ENCODE peak calls at places on chromosomes 7 and 10, in five cellular contexts. One of them, this sample, is unnamed.

GRCh38 chr10:48462482-48463020 is 142.3 kb downstream of the ARHGAP22 start:
- DNase-seq in CD8-positive, alpha-beta T cell: no peak
- DNase-seq in Peyer's patch: peak
- DNase-seq in choroid plexus epithelial cell: no peak
- DNase-seq in prostate gland: no peak
- DNase-seq in this sample: no peak

GRCh38 chr10:11593612-11594011 is 17.8 kb downstream of the USP6NL start:
- DNase-seq in CD8-positive, alpha-beta T cell: no peak
- DNase-seq in Peyer's patch: no peak
- DNase-seq in choroid plexus epithelial cell: no peak
- DNase-seq in prostate gland: no peak
- DNase-seq in this sample: no peak

GRCh38 chr7:147885906-147886305 is 704.7 kb upstream of the C7orf33 start:
- DNase-seq in CD8-positive, alpha-beta T cell: no peak
- DNase-seq in Peyer's patch: no peak
- DNase-seq in choroid plexus epithelial cell: no peak
- DNase-seq in prostate gland: no peak
- DNase-seq in this sample: no peak

GRCh38 chr7:104943502-104944343 is 70.3 kb upstream of the KMT2E start:
- DNase-seq in CD8-positive, alpha-beta T cell: peak
- DNase-seq in Peyer's patch: peak
- DNase-seq in choroid plexus epithelial cell: peak
- DNase-seq in prostate gland: peak
- DNase-seq in this sample: peak

GRCh38 chr10:48277093-48277492 is 2.6 kb upstream of the FRMPD2 start:
- DNase-seq in CD8-positive, alpha-beta T cell: no peak
- DNase-seq in Peyer's patch: no peak
- DNase-seq in choroid plexus epithelial cell: no peak
- DNase-seq in prostate gland: no peak
- DNase-seq in this sample: no peak

GRCh38 chr7:34277016-34277800 is 371.9 kb downstream of the BMPER start:
- DNase-seq in CD8-positive, alpha-beta T cell: no peak
- DNase-seq in Peyer's patch: no peak
- DNase-seq in choroid plexus epithelial cell: peak
- DNase-seq in prostate gland: no peak
- DNase-seq in this sample: no peak

GRCh38 chr10:5613481-5613880 is 52.9 kb downstream of the ASB13 start:
- DNase-seq in CD8-positive, alpha-beta T cell: no peak
- DNase-seq in Peyer's patch: no peak
- DNase-seq in choroid plexus epithelial cell: no peak
- DNase-seq in prostate gland: no peak
- DNase-seq in this sample: no peak

GRCh38 chr7:375901-376305 is 85.9 kb downstream of the FOXL3 start:
- DNase-seq in CD8-positive, alpha-beta T cell: no peak
- DNase-seq in Peyer's patch: no peak
- DNase-seq in choroid plexus epithelial cell: no peak
- DNase-seq in prostate gland: no peak
- DNase-seq in this sample: no peak

GRCh38 chr7:66296-66695 is 126.1 kb upstream of the FAM20C start:
- DNase-seq in CD8-positive, alpha-beta T cell: no peak
- DNase-seq in Peyer's patch: no peak
- DNase-seq in choroid plexus epithelial cell: no peak
- DNase-seq in prostate gland: no peak
- DNase-seq in this sample: no peak

GRCh38 chr10:88883443-88883799 is 3.4 kb downstream of the STAMBPL1 start:
- DNase-seq in CD8-positive, alpha-beta T cell: no peak
- DNase-seq in Peyer's patch: no peak
- DNase-seq in choroid plexus epithelial cell: no peak
- DNase-seq in prostate gland: no peak
- DNase-seq in this sample: no peak

GRCh38 chr7:40822861-40823260 is 688.1 kb downstream of the SUGCT start:
- DNase-seq in CD8-positive, alpha-beta T cell: no peak
- DNase-seq in Peyer's patch: no peak
- DNase-seq in choroid plexus epithelial cell: peak
- DNase-seq in prostate gland: no peak
- DNase-seq in this sample: no peak

GRCh38 chr10:12337407-12337806 is 11.9 kb upstream of the CAMK1D start:
- DNase-seq in CD8-positive, alpha-beta T cell: no peak
- DNase-seq in Peyer's patch: no peak
- DNase-seq in choroid plexus epithelial cell: peak
- DNase-seq in prostate gland: no peak
- DNase-seq in this sample: no peak

GRCh38 chr10:98414932-98415709 is at the start of gene PYROXD2:
- DNase-seq in CD8-positive, alpha-beta T cell: peak
- DNase-seq in Peyer's patch: peak
- DNase-seq in choroid plexus epithelial cell: peak
- DNase-seq in prostate gland: peak
- DNase-seq in this sample: peak

GRCh38 chr10:124837687-124838086 is 36.1 kb downstream of the ABRAXAS2 start:
- DNase-seq in CD8-positive, alpha-beta T cell: no peak
- DNase-seq in Peyer's patch: no peak
- DNase-seq in choroid plexus epithelial cell: no peak
- DNase-seq in prostate gland: no peak
- DNase-seq in this sample: no peak

GRCh38 chr7:28617308-28617707 is 205.0 kb downstream of the CREB5 start:
- DNase-seq in CD8-positive, alpha-beta T cell: no peak
- DNase-seq in Peyer's patch: no peak
- DNase-seq in choroid plexus epithelial cell: no peak
- DNase-seq in prostate gland: no peak
- DNase-seq in this sample: no peak

GRCh38 chr7:47934831-47935230 is 13.4 kb downstream of the PKD1L1 start:
- DNase-seq in CD8-positive, alpha-beta T cell: no peak
- DNase-seq in Peyer's patch: no peak
- DNase-seq in choroid plexus epithelial cell: no peak
- DNase-seq in prostate gland: no peak
- DNase-seq in this sample: no peak

GRCh38 chr10:104472505-104472904 is 118.9 kb downstream of the CFAP58 start:
- DNase-seq in CD8-positive, alpha-beta T cell: no peak
- DNase-seq in Peyer's patch: no peak
- DNase-seq in choroid plexus epithelial cell: no peak
- DNase-seq in prostate gland: no peak
- DNase-seq in this sample: no peak

GRCh38 chr10:44974082-44974627 is 4.5 kb downstream of the DEPP1 start:
- DNase-seq in CD8-positive, alpha-beta T cell: no peak
- DNase-seq in Peyer's patch: peak
- DNase-seq in choroid plexus epithelial cell: no peak
- DNase-seq in prostate gland: no peak
- DNase-seq in this sample: no peak

GRCh38 chr7:22890773-22891172 is 68.1 kb upstream of the TOMM7 start:
- DNase-seq in CD8-positive, alpha-beta T cell: no peak
- DNase-seq in Peyer's patch: no peak
- DNase-seq in choroid plexus epithelial cell: no peak
- DNase-seq in prostate gland: no peak
- DNase-seq in this sample: no peak

GRCh38 chr10:5376450-5376849 is 11.7 kb downstream of the UCN3 start:
- DNase-seq in CD8-positive, alpha-beta T cell: no peak
- DNase-seq in Peyer's patch: no peak
- DNase-seq in choroid plexus epithelial cell: peak
- DNase-seq in prostate gland: no peak
- DNase-seq in this sample: no peak

GRCh38 chr7:99128076-99128950 is 15.6 kb downstream of the SMURF1 start:
- DNase-seq in CD8-positive, alpha-beta T cell: no peak
- DNase-seq in Peyer's patch: no peak
- DNase-seq in choroid plexus epithelial cell: no peak
- DNase-seq in prostate gland: peak
- DNase-seq in this sample: no peak

GRCh38 chr7:44637788-44638594 is 31.6 kb downstream of the OGDH start:
- DNase-seq in CD8-positive, alpha-beta T cell: peak
- DNase-seq in Peyer's patch: peak
- DNase-seq in choroid plexus epithelial cell: peak
- DNase-seq in prostate gland: no peak
- DNase-seq in this sample: peak

GRCh38 chr10:132168571-132169030 is 18.1 kb upstream of the DPYSL4 start:
- DNase-seq in CD8-positive, alpha-beta T cell: no peak
- DNase-seq in Peyer's patch: no peak
- DNase-seq in choroid plexus epithelial cell: no peak
- DNase-seq in prostate gland: no peak
- DNase-seq in this sample: no peak

GRCh38 chr7:121328508-121329459 is at the start of gene WNT16:
- DNase-seq in CD8-positive, alpha-beta T cell: no peak
- DNase-seq in Peyer's patch: no peak
- DNase-seq in choroid plexus epithelial cell: peak
- DNase-seq in prostate gland: no peak
- DNase-seq in this sample: no peak

GRCh38 chr7:46220066-46220630 is 299.1 kb upstream of the IGFBP3 start:
- DNase-seq in CD8-positive, alpha-beta T cell: no peak
- DNase-seq in Peyer's patch: peak
- DNase-seq in choroid plexus epithelial cell: no peak
- DNase-seq in prostate gland: no peak
- DNase-seq in this sample: no peak

GRCh38 chr7:96314402-96315108 is 7.3 kb downstream of the SLC25A13 start:
- DNase-seq in CD8-positive, alpha-beta T cell: no peak
- DNase-seq in Peyer's patch: no peak
- DNase-seq in choroid plexus epithelial cell: peak
- DNase-seq in prostate gland: no peak
- DNase-seq in this sample: no peak

GRCh38 chr7:130152270-130153141 is 52.7 kb downstream of the TMEM209 start:
- DNase-seq in CD8-positive, alpha-beta T cell: no peak
- DNase-seq in Peyer's patch: no peak
- DNase-seq in choroid plexus epithelial cell: peak
- DNase-seq in prostate gland: no peak
- DNase-seq in this sample: no peak

GRCh38 chr7:1438821-1439220 is 20.4 kb downstream of the MICALL2 start:
- DNase-seq in CD8-positive, alpha-beta T cell: no peak
- DNase-seq in Peyer's patch: no peak
- DNase-seq in choroid plexus epithelial cell: no peak
- DNase-seq in prostate gland: no peak
- DNase-seq in this sample: no peak

GRCh38 chr7:1440620-1441019 is 18.6 kb downstream of the MICALL2 start:
- DNase-seq in CD8-positive, alpha-beta T cell: no peak
- DNase-seq in Peyer's patch: no peak
- DNase-seq in choroid plexus epithelial cell: no peak
- DNase-seq in prostate gland: no peak
- DNase-seq in this sample: no peak

GRCh38 chr7:1441615-1442354 is 17.5 kb downstream of the MICALL2 start:
- DNase-seq in CD8-positive, alpha-beta T cell: no peak
- DNase-seq in Peyer's patch: no peak
- DNase-seq in choroid plexus epithelial cell: no peak
- DNase-seq in prostate gland: no peak
- DNase-seq in this sample: no peak

GRCh38 chr7:1438208-1438607 is 21.1 kb downstream of the MICALL2 start:
- DNase-seq in CD8-positive, alpha-beta T cell: no peak
- DNase-seq in Peyer's patch: no peak
- DNase-seq in choroid plexus epithelial cell: no peak
- DNase-seq in prostate gland: no peak
- DNase-seq in this sample: no peak

GRCh38 chr7:1439373-1440363 is 19.6 kb downstream of the MICALL2 start:
- DNase-seq in CD8-positive, alpha-beta T cell: no peak
- DNase-seq in Peyer's patch: no peak
- DNase-seq in choroid plexus epithelial cell: no peak
- DNase-seq in prostate gland: no peak
- DNase-seq in this sample: no peak
- TF ChIP-seq CTCF in CD8-positive, alpha-beta T cell: no peak
- TF ChIP-seq CTCF in Peyer's patch: no peak
- TF ChIP-seq CTCF in choroid plexus epithelial cell: peak
- TF ChIP-seq CTCF in prostate gland: peak
- TF ChIP-seq CTCF in this sample: no peak

DNA sequence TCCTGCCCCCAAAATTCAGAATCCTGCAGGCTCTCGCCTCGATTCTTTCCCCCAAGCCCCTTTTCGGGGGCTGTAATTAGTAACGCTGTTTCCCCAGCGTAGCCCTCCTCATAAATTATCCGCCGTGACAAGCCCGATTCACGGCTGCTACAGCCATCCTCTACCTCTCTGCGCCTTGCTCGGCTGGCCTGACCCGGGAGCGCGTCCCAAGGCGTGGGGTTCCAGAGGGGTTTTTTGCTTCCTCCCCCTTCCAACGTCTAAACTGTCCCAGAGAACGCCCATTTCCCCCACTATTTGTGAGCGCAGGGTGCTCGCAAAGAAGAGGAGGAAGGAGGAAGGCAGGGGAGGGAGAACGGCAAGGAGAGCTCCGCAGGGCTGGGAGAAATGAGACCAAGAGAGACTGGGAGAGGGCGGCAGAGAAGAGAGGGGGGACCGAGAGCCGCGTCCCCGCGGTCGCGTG is 889 bp downstream of the HOXA5 start:
- DNase-seq in CD8-positive, alpha-beta T cell: no peak
- DNase-seq in Peyer's patch: peak
- DNase-seq in choroid plexus epithelial cell: no peak
- DNase-seq in prostate gland: no peak
- DNase-seq in this sample: no peak
- H3K4me3 ChIP-seq in CD8-positive, alpha-beta T cell: no peak
- H3K4me3 ChIP-seq in Peyer's patch: peak
- H3K4me3 ChIP-seq in choroid plexus epithelial cell: peak
- H3K4me3 ChIP-seq in prostate gland: peak
- H3K4me3 ChIP-seq in this sample: peak

GRCh38 chr7:16432425-16432731 is 11.0 kb upstream of the CRPPA start:
- DNase-seq in CD8-positive, alpha-beta T cell: no peak
- DNase-seq in Peyer's patch: no peak
- DNase-seq in choroid plexus epithelial cell: no peak
- DNase-seq in prostate gland: no peak
- DNase-seq in this sample: no peak
- TF ChIP-seq CTCF in CD8-positive, alpha-beta T cell: peak
- TF ChIP-seq CTCF in Peyer's patch: no peak
- TF ChIP-seq CTCF in choroid plexus epithelial cell: no peak
- TF ChIP-seq CTCF in prostate gland: no peak
- TF ChIP-seq CTCF in this sample: no peak

DNA sequence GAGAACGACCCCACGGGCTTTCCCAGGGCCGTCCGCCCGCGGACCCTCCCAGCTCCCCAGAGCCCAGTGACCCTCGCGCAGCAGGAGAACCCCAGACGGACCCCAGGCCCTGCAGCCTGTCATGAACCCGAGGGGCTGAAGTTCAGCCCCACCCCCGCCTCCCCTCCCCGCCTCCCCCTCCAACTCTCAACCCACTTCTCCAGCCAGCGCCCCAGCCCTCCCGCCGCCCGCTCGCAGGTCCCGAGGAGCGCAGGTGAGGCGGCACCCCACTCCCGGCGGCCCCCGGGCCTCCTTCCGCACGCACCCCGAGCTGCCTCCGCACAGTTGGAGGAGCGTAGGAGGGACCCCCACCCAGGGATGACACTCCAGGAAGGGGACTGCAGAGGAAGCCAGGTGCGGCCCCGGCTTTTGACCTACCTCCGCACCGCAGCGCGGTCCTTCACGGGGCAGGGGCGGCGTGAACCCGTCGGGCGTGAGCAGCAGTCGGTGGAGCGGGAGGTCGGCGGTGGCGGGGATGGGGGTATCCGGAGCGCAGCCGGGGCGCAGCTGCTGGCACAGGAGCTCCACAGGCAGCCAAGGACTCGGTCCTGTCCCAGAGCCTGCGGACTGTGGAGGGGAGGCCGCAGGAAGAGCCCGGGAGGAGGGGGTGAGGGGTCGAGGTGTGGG is at the start of gene TMEM176A:
- DNase-seq in CD8-positive, alpha-beta T cell: peak
- DNase-seq in Peyer's patch: peak
- DNase-seq in choroid plexus epithelial cell: no peak
- DNase-seq in prostate gland: no peak
- DNase-seq in this sample: no peak
- H3K4me3 ChIP-seq in CD8-positive, alpha-beta T cell: peak
- H3K4me3 ChIP-seq in Peyer's patch: peak
- H3K4me3 ChIP-seq in choroid plexus epithelial cell: no peak
- H3K4me3 ChIP-seq in prostate gland: peak
- H3K4me3 ChIP-seq in this sample: no peak